ENCODE peak calls at places on chromosomes 3 and 15, in four cellular contexts. V, A, L and D are unnamed samples.

GRCh38 chr3:124158174-124158812 is 166.4 kb upstream of the ROPN1 start:
- DNase-seq in V (no peak), A (no peak), L (no peak), D (no peak)

GRCh38 chr15:95799286-95800187 is 531.0 kb upstream of the NR2F2 start:
- DNase-seq in V (no peak), A (no peak), L (no peak), D (peak; percentile 55)

GRCh38 chr3:39350714-39351113 is 21.2 kb downstream of the CCR8 start:
- DNase-seq in V (no peak), A (no peak), L (no peak), D (no peak)

GRCh38 chr3:141858312-141858711 is 18.1 kb upstream of the ATP1B3 start:
- DNase-seq in V (no peak), A (no peak), L (no peak), D (no peak)

GRCh38 chr15:58302832-58303231 is 129.0 kb upstream of the LIPC start:
- DNase-seq in V (no peak), A (no peak), L (no peak), D (no peak)

GRCh38 chr3:106560451-106560966 is 691.7 kb upstream of the CBLB start:
- DNase-seq in V (no peak), A (no peak), L (no peak), D (no peak)

GRCh38 chr15:55574096-55574495 is 14.0 kb downstream of the PYGO1 start:
- DNase-seq in V (no peak), A (no peak), L (no peak), D (no peak)

GRCh38 chr15:88658972-88659931 is 20.4 kb downstream of the ISG20 start:
- DNase-seq in V (no peak), A (no peak), L (no peak), D (no peak)

GRCh38 chr3:196988241-196989029 is 19.8 kb upstream of the PIGZ start:
- DNase-seq in V (peak; percentile 79), A (no peak), L (no peak), D (no peak)
- TF ChIP-seq CTCF in V (peak; percentile 22), A (no peak), L (no peak), D (peak; percentile 5)

GRCh38 chr3:165195226-165195625 is 958 bp downstream of the SLITRK3 start:
- DNase-seq in V (peak; percentile 5), A (no peak), L (no peak), D (no peak)
- H3K4me3 ChIP-seq in V (peak overlapping the region; percentile 52), A (no peak overlapping the region), L (peak overlapping the region; percentile 66), D (no peak overlapping the region)

DNA sequence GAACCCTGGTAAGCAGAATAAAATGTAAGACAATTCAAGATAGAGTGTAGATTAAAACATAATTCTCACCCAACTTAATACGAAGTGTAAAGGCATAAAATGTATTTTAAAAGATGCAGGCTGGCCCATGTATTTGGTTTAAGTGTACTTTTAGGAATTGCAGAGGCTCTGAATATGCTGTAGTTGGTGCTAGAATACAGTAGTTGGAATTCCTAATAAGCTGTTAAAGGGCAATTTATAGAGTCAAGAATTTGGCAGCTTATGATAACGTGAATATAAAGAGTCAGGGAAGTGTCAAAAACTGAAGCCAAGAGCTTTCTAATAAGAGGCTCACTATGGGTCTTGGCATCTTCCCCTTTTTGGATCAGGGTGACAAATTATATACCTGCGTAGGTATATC is 36.5 kb downstream of the ADAMTS9 start:
- DNase-seq in V (no peak), A (no peak), L (no peak), D (no peak)
- TF ChIP-seq CTCF in V (no peak), A (no peak), L (no peak), D (no peak)

DNA sequence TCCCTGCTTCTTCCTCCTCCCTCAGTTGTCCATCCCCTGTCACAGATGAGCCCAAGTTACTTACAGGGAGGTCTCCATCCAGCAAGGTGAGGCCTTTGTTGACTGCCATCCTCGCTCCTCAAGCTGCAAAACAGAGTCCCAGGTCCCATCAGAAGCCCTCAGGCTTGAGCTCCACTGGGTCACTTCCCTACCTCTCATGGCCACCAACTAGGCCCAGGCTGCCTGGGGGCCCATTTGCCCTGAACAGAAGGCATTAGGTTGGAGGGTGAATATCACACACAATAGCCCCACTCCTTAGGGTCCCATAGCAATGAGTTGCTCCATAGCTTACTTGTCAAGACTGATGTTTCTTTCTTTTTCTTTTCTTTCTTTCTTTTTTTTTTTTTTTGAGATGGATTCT is 1.8 kb downstream of the PLIN1 start:
- DNase-seq in V (no peak), A (no peak), L (no peak), D (no peak)
- H3K4me3 ChIP-seq in V (no peak overlapping the region), A (no peak overlapping the region), L (no peak overlapping the region), D (no peak overlapping the region)

GRCh38 chr3:84772841-84773240 is 185.9 kb upstream of the CADM2 start:
- DNase-seq in V (no peak), A (no peak), L (no peak), D (no peak)
- TF ChIP-seq CTCF in V (no peak), A (no peak), L (no peak), D (no peak)

GRCh38 chr15:22263738-22264137 is 183.4 kb downstream of the OR4M2 start:
- DNase-seq in V (no peak), A (no peak), L (no peak), D (no peak)

GRCh38 chr15:22265961-22266360 is 185.6 kb downstream of the OR4M2 start:
- DNase-seq in V (no peak), A (no peak), L (no peak), D (no peak)

GRCh38 chr15:22259881-22260421 is 179.6 kb downstream of the OR4M2 start:
- DNase-seq in V (no peak), A (no peak), L (no peak), D (no peak)

GRCh38 chr15:22265056-22265945 is 185.0 kb downstream of the OR4M2 start:
- DNase-seq in V (no peak), A (no peak), L (no peak), D (no peak)

DNA sequence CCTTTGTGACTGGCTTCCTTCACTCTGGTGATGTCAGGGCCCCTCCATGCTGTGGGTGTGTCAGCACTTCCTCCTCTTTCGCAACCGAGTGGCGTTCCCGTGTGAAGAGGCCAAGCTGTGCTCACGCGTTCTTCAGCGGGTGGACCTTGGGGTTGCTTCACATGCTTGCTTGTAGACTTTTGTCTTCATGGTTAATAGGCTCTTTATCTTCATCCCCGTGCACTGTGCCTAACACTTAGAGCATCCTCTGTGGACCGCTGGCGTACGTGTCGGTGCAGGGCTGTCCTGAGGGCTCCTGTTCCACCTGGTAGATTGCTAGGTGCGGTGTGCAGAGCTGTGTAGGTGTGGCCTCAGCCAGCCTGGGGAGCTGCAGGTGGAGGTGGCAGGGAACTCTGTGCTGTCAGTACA is 182.3 kb downstream of the OR4M2 start:
- DNase-seq in V (no peak), A (peak; percentile 56), L (no peak), D (no peak)
- H3K4me3 ChIP-seq in V (no peak overlapping the region), A (no peak overlapping the region), L (no peak overlapping the region), D (no peak overlapping the region)

GRCh38 chr3:42755681-42756578 is 17.1 kb downstream of the CCDC13 start:
- DNase-seq in V (peak; percentile 48), A (no peak), L (no peak), D (no peak)
- TF ChIP-seq CTCF in V (peak; percentile 64), A (no peak), L (no peak), D (peak; percentile 68)

DNA sequence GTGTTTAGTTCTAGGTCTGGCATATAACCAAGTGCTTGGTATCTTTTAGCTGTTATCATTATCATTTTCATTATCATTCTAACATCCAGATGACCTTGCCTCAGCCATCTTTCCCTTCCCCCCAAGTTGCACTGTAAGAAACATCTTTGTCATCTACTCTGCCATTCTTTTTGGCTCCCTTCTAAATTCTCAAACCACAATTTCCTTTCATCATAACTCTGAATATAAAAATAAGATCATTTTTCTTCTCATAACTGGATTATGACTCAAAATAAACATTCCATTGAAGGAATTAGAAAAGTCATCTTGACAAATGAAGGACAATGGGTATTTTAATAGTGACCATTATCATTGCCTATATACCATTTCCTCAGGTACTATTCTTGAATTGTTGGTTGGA is 786.2 kb downstream of the AGBL1 start:
- DNase-seq in V (no peak), A (no peak), L (no peak), D (no peak)
- H3K4me3 ChIP-seq in V (no peak overlapping the region), A (no peak overlapping the region), L (no peak overlapping the region), D (no peak overlapping the region)